ENCODE peak calls at places on chromosomes 6 and 20, in four cellular contexts. F is lower leg skin; G is bronchial epithelial cell; J is CD8-positive, alpha-beta T cell. W is an unnamed sample.

GRCh38 chr20:58711266-58712051 is 18.9 kb downstream of the NPEPL1 start:
- DNase-seq in F (peak; percentile 79), G (no peak), J (no peak), W (peak; percentile 57)

GRCh38 chr6:130625825-130626500 is 201.2 kb upstream of the SMLR1 start:
- DNase-seq in F (no peak), G (no peak), J (no peak), W (no peak)

GRCh38 chr20:40970218-40970617 is 58.4 kb upstream of the TOP1 start:
- DNase-seq in F (peak; percentile 25), G (no peak), J (no peak), W (peak; percentile 64)

GRCh38 chr20:17643531-17644188 is 38.4 kb downstream of the RRBP1 start:
- DNase-seq in F (no peak), G (no peak), J (no peak), W (no peak)

GRCh38 chr6:163814494-163815364 is 400.2 kb downstream of the QKI start:
- DNase-seq in F (peak; percentile 81), G (no peak), J (no peak), W (no peak)

GRCh38 chr20:61613885-61614284 is 361.8 kb downstream of the CDH4 start:
- DNase-seq in F (no peak), G (no peak), J (no peak), W (no peak)

GRCh38 chr6:159959976-159960384 is 8.9 kb upstream of the IGF2R start:
- DNase-seq in F (no peak), G (no peak), J (no peak), W (no peak)

GRCh38 chr20:53884859-53885654 is 185.3 kb downstream of the BCAS1 start:
- DNase-seq in F (peak; percentile 58), G (peak; percentile 31), J (no peak), W (no peak)

GRCh38 chr20:50313223-50313820 is 122.7 kb downstream of the CEBPB start:
- DNase-seq in F (no peak), G (peak; percentile 69), J (no peak), W (peak; percentile 38)

GRCh38 chr6:95110767-95111166 is 466.6 kb upstream of the MANEA start:
- DNase-seq in F (no peak), G (no peak), J (no peak), W (no peak)

GRCh38 chr20:949717-950116 is 33.6 kb upstream of the ANGPT4 start:
- DNase-seq in F (peak; percentile 68), G (no peak), J (no peak), W (no peak)

GRCh38 chr6:33469661-33470060 is 15.3 kb downstream of the ZBTB9 start:
- DNase-seq in F (no peak), G (no peak), J (no peak), W (no peak)

GRCh38 chr20:36835453-36836198 is 40.3 kb upstream of the TLDC2 start:
- DNase-seq in F (peak; percentile 98), G (peak; percentile 90), J (peak; percentile 67), W (peak; percentile 96)

GRCh38 chr6:25359191-25359861 is 80.2 kb downstream of the CARMIL1 start:
- DNase-seq in F (no peak), G (peak; percentile 88), J (no peak), W (no peak)

GRCh38 chr20:44805991-44806729 is 4.2 kb downstream of the RIMS4 start:
- DNase-seq in F (peak; percentile 79), G (no peak), J (no peak), W (no peak)

GRCh38 chr6:30834643-30835042 is 49.7 kb upstream of the DDR1 start:
- DNase-seq in F (no peak), G (no peak), J (no peak), W (no peak)

GRCh38 chr6:13531956-13532355 is 42.4 kb upstream of the SIRT5 start:
- DNase-seq in F (peak; percentile 45), G (no peak), J (no peak), W (no peak)

GRCh38 chr6:139973602-139974373 is 599.3 kb upstream of the CITED2 start:
- DNase-seq in F (no peak), G (peak; percentile 43), J (no peak), W (no peak)

GRCh38 chr6:151716446-151717047 is 90.9 kb upstream of the ESR1 start:
- DNase-seq in F (no peak), G (peak; percentile 44), J (no peak), W (no peak)

GRCh38 chr20:376089-376488 is 4.5 kb upstream of the TRIB3 start:
- DNase-seq in F (no peak), G (no peak), J (no peak), W (no peak)

GRCh38 chr20:61251529-61252393 is at the start of gene CDH4:
- DNase-seq in F (no peak), G (no peak), J (no peak), W (no peak)

GRCh38 chr6:143822584-143823024 is 20.5 kb upstream of the LTV1 start:
- DNase-seq in F (no peak), G (no peak), J (no peak), W (no peak)

GRCh38 chr6:69861986-69862385 is 4.4 kb upstream of the COL19A1 start:
- DNase-seq in F (no peak), G (peak; percentile 92), J (no peak), W (no peak)

GRCh38 chr6:12269100-12269499 is 21.1 kb upstream of the EDN1 start:
- DNase-seq in F (no peak), G (no peak), J (no peak), W (no peak)

GRCh38 chr6:143595256-143596036 is 82.3 kb upstream of the PHACTR2 start:
- DNase-seq in F (no peak), G (no peak), J (no peak), W (no peak)

GRCh38 chr20:57163041-57163440 is 103.4 kb downstream of the BMP7 start:
- DNase-seq in F (no peak), G (no peak), J (no peak), W (no peak)

GRCh38 chr20:17648782-17649730 is 33.0 kb downstream of the RRBP1 start:
- DNase-seq in F (no peak), G (no peak), J (peak; percentile 9), W (no peak)

GRCh38 chr20:37394543-37395410 is 48.8 kb downstream of the SRC start:
- DNase-seq in F (no peak), G (peak; percentile 89), J (no peak), W (no peak)

GRCh38 chr6:7914991-7915789 is 4.6 kb upstream of the TXNDC5 start:
- DNase-seq in F (peak; percentile 94), G (no peak), J (no peak), W (peak; percentile 69)

GRCh38 chr6:39654121-39654520 is 71.1 kb downstream of the KIF6 start:
- DNase-seq in F (no peak), G (no peak), J (no peak), W (no peak)

GRCh38 chr6:11298651-11299420 is 66.4 kb upstream of the NEDD9 start:
- DNase-seq in F (no peak), G (peak; percentile 36), J (no peak), W (no peak)

GRCh38 chr6:163626073-163626867 is 211.8 kb downstream of the QKI start:
- DNase-seq in F (no peak), G (no peak), J (no peak), W (no peak)

GRCh38 chr20:845967-846893 is 12.7 kb downstream of the FAM110A start:
- DNase-seq in F (no peak), G (no peak), J (no peak), W (no peak)

GRCh38 chr6:117674503-117674902 is 766 bp upstream of the NUS1 start:
- DNase-seq in F (no peak), G (no peak), J (no peak), W (no peak)

GRCh38 chr6:55137925-55138324 is 36.4 kb upstream of the HCRTR2 start:
- DNase-seq in F (no peak), G (no peak), J (no peak), W (no peak)

GRCh38 chr20:34971038-34971872 is 15.6 kb downstream of the MYH7B start:
- DNase-seq in F (no peak), G (no peak), J (no peak), W (no peak)

GRCh38 chr20:36132802-36133211 is 21.7 kb upstream of the EPB41L1 start:
- DNase-seq in F (no peak), G (no peak), J (no peak), W (no peak)

GRCh38 chr6:40983752-40984151 is 55.3 kb downstream of the UNC5CL start:
- DNase-seq in F (no peak), G (no peak), J (no peak), W (no peak)

GRCh38 chr6:47741807-47742206 is 40.0 kb upstream of the OPN5 start:
- DNase-seq in F (no peak), G (peak; percentile 99), J (no peak), W (no peak)

GRCh38 chr6:166004491-166005275 is 163.0 kb downstream of the TBXT start:
- DNase-seq in F (no peak), G (no peak), J (no peak), W (no peak)
- H3K4me3 ChIP-seq in F (no peak overlapping the region), G (no peak overlapping the region), J (no peak overlapping the region), W (peak overlapping the region; percentile 71)

GRCh38 chr20:3248167-3248992 is 9.4 kb upstream of the SLC4A11 start:
- DNase-seq in F (no peak), G (peak; percentile 28), J (no peak), W (no peak)
- H3K4me3 ChIP-seq in F (no peak overlapping the region), G (no peak overlapping the region), J (no peak overlapping the region), W (peak overlapping the region; percentile 56)

GRCh38 chr20:63829598-63829942 is 1.5 kb downstream of the ZBTB46 start:
- DNase-seq in F (no peak), G (no peak), J (no peak), W (no peak)
- H3K4me3 ChIP-seq in F (peak overlapping the region; percentile 62), G (no peak overlapping the region), J (no peak overlapping the region), W (peak overlapping the region; percentile 88)

GRCh38 chr20:10667077-10667401 is 6.8 kb downstream of the JAG1 start:
- DNase-seq in F (peak; percentile 91), G (peak; percentile 57), J (no peak), W (peak; percentile 78)
- H3K4me3 ChIP-seq in F (no peak overlapping the region), G (peak overlapping the region; percentile 13), J (no peak overlapping the region), W (peak overlapping the region; percentile 98)

GRCh38 chr6:90004511-90004910 is 110.2 kb downstream of the GJA10 start:
- DNase-seq in F (no peak), G (no peak), J (no peak), W (no peak)
- H3K4me3 ChIP-seq in F (no peak overlapping the region), G (no peak overlapping the region), J (no peak overlapping the region), W (no peak overlapping the region)

DNA sequence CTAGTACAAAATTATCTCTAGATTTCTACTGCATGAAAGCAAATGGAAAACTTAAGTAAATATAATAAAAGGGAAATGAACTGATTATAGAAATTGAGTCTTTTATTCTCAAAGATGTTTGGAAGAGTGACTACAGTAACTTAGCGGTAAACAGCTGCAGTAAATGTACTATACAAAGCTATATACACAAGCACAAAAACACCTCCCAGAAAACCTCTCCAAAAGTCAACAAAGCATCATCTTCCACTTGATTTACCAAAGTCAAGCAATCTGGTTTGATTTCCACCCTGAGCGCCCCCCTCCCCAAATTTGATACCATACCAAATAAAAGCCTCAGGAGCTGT is 142.1 kb upstream of the SHLD1 start:
- DNase-seq in F (peak; percentile 37), G (no peak), J (no peak), W (no peak)
- H3K4me3 ChIP-seq in F (no peak overlapping the region), G (peak overlapping the region; percentile 87), J (peak overlapping the region; percentile 12), W (peak overlapping the region; percentile 94)